ENCODE peak calls at places on chromosome 11, in five cellular contexts. One of them, this sample, is unnamed.

GRCh38 chr11:31711137-31711536 is 100.0 kb downstream of the PAX6 start:
- DNase-seq in choroid plexus epithelial cell: no peak
- DNase-seq in RWPE1: no peak
- DNase-seq in glutamatergic neuron: no peak
- DNase-seq in endothelial cell of umbilical vein: no peak
- DNase-seq in this sample: no peak

GRCh38 chr11:125263268-125263790 is 98.8 kb downstream of the PKNOX2 start:
- DNase-seq in glutamatergic neuron: peak
- DNase-seq in RWPE1: no peak
- DNase-seq in choroid plexus epithelial cell: peak
- DNase-seq in endothelial cell of umbilical vein: peak
- DNase-seq in this sample: no peak

GRCh38 chr11:15602779-15603178 is 488.1 kb downstream of the INSC start:
- DNase-seq in choroid plexus epithelial cell: no peak
- DNase-seq in RWPE1: no peak
- DNase-seq in glutamatergic neuron: no peak
- DNase-seq in endothelial cell of umbilical vein: no peak
- DNase-seq in this sample: no peak

GRCh38 chr11:77140231-77140959 is 12.3 kb downstream of the MYO7A start:
- DNase-seq in choroid plexus epithelial cell: peak
- DNase-seq in endothelial cell of umbilical vein: peak
- DNase-seq in RWPE1: no peak
- DNase-seq in glutamatergic neuron: no peak
- DNase-seq in this sample: no peak

GRCh38 chr11:76659672-76660532 is 10.6 kb downstream of the LRRC32 start:
- DNase-seq in RWPE1: no peak
- DNase-seq in endothelial cell of umbilical vein: no peak
- DNase-seq in choroid plexus epithelial cell: no peak
- DNase-seq in glutamatergic neuron: peak
- DNase-seq in this sample: no peak

GRCh38 chr11:97259884-97260283 is 870.1 kb downstream of the JRKL start:
- DNase-seq in endothelial cell of umbilical vein: no peak
- DNase-seq in glutamatergic neuron: no peak
- DNase-seq in RWPE1: no peak
- DNase-seq in choroid plexus epithelial cell: peak
- DNase-seq in this sample: no peak

GRCh38 chr11:93032580-93032979 is 63.1 kb downstream of the MTNR1B start:
- DNase-seq in endothelial cell of umbilical vein: no peak
- DNase-seq in choroid plexus epithelial cell: peak
- DNase-seq in glutamatergic neuron: no peak
- DNase-seq in RWPE1: no peak
- DNase-seq in this sample: no peak

GRCh38 chr11:46984987-46985386 is 48.4 kb downstream of the CSTPP1 start:
- DNase-seq in RWPE1: no peak
- DNase-seq in glutamatergic neuron: no peak
- DNase-seq in choroid plexus epithelial cell: no peak
- DNase-seq in endothelial cell of umbilical vein: no peak
- DNase-seq in this sample: no peak

GRCh38 chr11:20355221-20356219 is 8.0 kb upstream of the HTATIP2 start:
- DNase-seq in glutamatergic neuron: peak
- DNase-seq in endothelial cell of umbilical vein: peak
- DNase-seq in RWPE1: peak
- DNase-seq in choroid plexus epithelial cell: peak
- DNase-seq in this sample: peak

GRCh38 chr11:45176996-45177395 is 30.6 kb downstream of the PRDM11 start:
- DNase-seq in choroid plexus epithelial cell: no peak
- DNase-seq in RWPE1: no peak
- DNase-seq in glutamatergic neuron: no peak
- DNase-seq in endothelial cell of umbilical vein: no peak
- DNase-seq in this sample: no peak

GRCh38 chr11:973237-973636 is 47.6 kb downstream of the AP2A2 start:
- DNase-seq in choroid plexus epithelial cell: no peak
- DNase-seq in glutamatergic neuron: no peak
- DNase-seq in RWPE1: no peak
- DNase-seq in endothelial cell of umbilical vein: no peak
- DNase-seq in this sample: no peak

GRCh38 chr11:75439495-75440120 is 6.6 kb upstream of the KLHL35 start:
- DNase-seq in glutamatergic neuron: no peak
- DNase-seq in endothelial cell of umbilical vein: no peak
- DNase-seq in RWPE1: no peak
- DNase-seq in choroid plexus epithelial cell: no peak
- DNase-seq in this sample: no peak

GRCh38 chr11:26088391-26088790 is 243.5 kb upstream of the ANO3 start:
- DNase-seq in glutamatergic neuron: no peak
- DNase-seq in RWPE1: peak
- DNase-seq in choroid plexus epithelial cell: no peak
- DNase-seq in endothelial cell of umbilical vein: peak
- DNase-seq in this sample: no peak

GRCh38 chr11:21460082-21460481 is 732.8 kb upstream of the ANO5 start:
- DNase-seq in endothelial cell of umbilical vein: no peak
- DNase-seq in glutamatergic neuron: no peak
- DNase-seq in RWPE1: no peak
- DNase-seq in choroid plexus epithelial cell: no peak
- DNase-seq in this sample: no peak

GRCh38 chr11:76184551-76184993 is 21.7 kb downstream of the WNT11 start:
- DNase-seq in glutamatergic neuron: peak
- DNase-seq in endothelial cell of umbilical vein: no peak
- DNase-seq in choroid plexus epithelial cell: no peak
- DNase-seq in RWPE1: no peak
- DNase-seq in this sample: no peak

GRCh38 chr11:101576536-101576935 is 7.3 kb downstream of the TRPC6 start:
- DNase-seq in endothelial cell of umbilical vein: no peak
- DNase-seq in glutamatergic neuron: no peak
- DNase-seq in RWPE1: no peak
- DNase-seq in choroid plexus epithelial cell: no peak
- DNase-seq in this sample: no peak

GRCh38 chr11:13260196-13260962 is 17.2 kb upstream of the BMAL1 start:
- DNase-seq in choroid plexus epithelial cell: no peak
- DNase-seq in glutamatergic neuron: no peak
- DNase-seq in endothelial cell of umbilical vein: no peak
- DNase-seq in RWPE1: peak
- DNase-seq in this sample: no peak

GRCh38 chr11:72036687-72037086 is 38.0 kb downstream of the IL18BP start:
- DNase-seq in RWPE1: no peak
- DNase-seq in endothelial cell of umbilical vein: no peak
- DNase-seq in glutamatergic neuron: no peak
- DNase-seq in choroid plexus epithelial cell: no peak
- DNase-seq in this sample: no peak

GRCh38 chr11:1050581-1051355 is 14.2 kb upstream of the MUC6 start:
- DNase-seq in RWPE1: peak
- DNase-seq in endothelial cell of umbilical vein: peak
- DNase-seq in glutamatergic neuron: peak
- DNase-seq in choroid plexus epithelial cell: peak
- DNase-seq in this sample: peak

GRCh38 chr11:123587044-123587443 is 67.4 kb downstream of the SCN3B start:
- DNase-seq in RWPE1: no peak
- DNase-seq in choroid plexus epithelial cell: no peak
- DNase-seq in glutamatergic neuron: no peak
- DNase-seq in endothelial cell of umbilical vein: peak
- DNase-seq in this sample: no peak

GRCh38 chr11:19628018-19628417 is 84.6 kb upstream of the NAV2 start:
- DNase-seq in choroid plexus epithelial cell: no peak
- DNase-seq in glutamatergic neuron: no peak
- DNase-seq in endothelial cell of umbilical vein: peak
- DNase-seq in RWPE1: peak
- DNase-seq in this sample: no peak

GRCh38 chr11:623999-624704 is 603 bp downstream of the CDHR5 start:
- DNase-seq in glutamatergic neuron: no peak
- DNase-seq in RWPE1: peak
- DNase-seq in choroid plexus epithelial cell: no peak
- DNase-seq in endothelial cell of umbilical vein: no peak
- DNase-seq in this sample: no peak

GRCh38 chr11:46345131-46345597 is 2.1 kb upstream of the DGKZ start:
- DNase-seq in choroid plexus epithelial cell: no peak
- DNase-seq in RWPE1: peak
- DNase-seq in glutamatergic neuron: peak
- DNase-seq in endothelial cell of umbilical vein: peak
- DNase-seq in this sample: peak

GRCh38 chr11:92489831-92490399 is 265.3 kb downstream of the FAT3 start:
- DNase-seq in endothelial cell of umbilical vein: no peak
- DNase-seq in glutamatergic neuron: no peak
- DNase-seq in RWPE1: no peak
- DNase-seq in choroid plexus epithelial cell: no peak
- DNase-seq in this sample: no peak

GRCh38 chr11:2401436-2401984 is 960 bp downstream of the TSSC4 start:
- DNase-seq in choroid plexus epithelial cell: no peak
- DNase-seq in glutamatergic neuron: no peak
- DNase-seq in endothelial cell of umbilical vein: no peak
- DNase-seq in RWPE1: no peak
- DNase-seq in this sample: no peak
- TF ChIP-seq CTCF in choroid plexus epithelial cell: no peak
- TF ChIP-seq CTCF in glutamatergic neuron: no peak
- TF ChIP-seq CTCF in endothelial cell of umbilical vein: no peak
- TF ChIP-seq CTCF in RWPE1: no peak
- TF ChIP-seq CTCF in this sample: no peak

GRCh38 chr11:66688561-66689534 is 11.2 kb upstream of the RBM4B start:
- DNase-seq in RWPE1: no peak
- DNase-seq in endothelial cell of umbilical vein: no peak
- DNase-seq in glutamatergic neuron: no peak
- DNase-seq in choroid plexus epithelial cell: no peak
- DNase-seq in this sample: peak

GRCh38 chr11:66685276-66686099 is 7.8 kb upstream of the RBM4B start:
- DNase-seq in glutamatergic neuron: no peak
- DNase-seq in RWPE1: no peak
- DNase-seq in choroid plexus epithelial cell: no peak
- DNase-seq in endothelial cell of umbilical vein: no peak
- DNase-seq in this sample: no peak

GRCh38 chr11:66687831-66688281 is 10.2 kb upstream of the RBM4B start:
- DNase-seq in glutamatergic neuron: no peak
- DNase-seq in endothelial cell of umbilical vein: no peak
- DNase-seq in choroid plexus epithelial cell: no peak
- DNase-seq in RWPE1: no peak
- DNase-seq in this sample: no peak

GRCh38 chr11:66686100-66686785 is 8.6 kb upstream of the RBM4B start:
- DNase-seq in RWPE1: peak
- DNase-seq in choroid plexus epithelial cell: no peak
- DNase-seq in endothelial cell of umbilical vein: no peak
- DNase-seq in glutamatergic neuron: no peak
- DNase-seq in this sample: no peak

GRCh38 chr11:66686801-66687750 is 9.4 kb upstream of the RBM4B start:
- DNase-seq in choroid plexus epithelial cell: no peak
- DNase-seq in endothelial cell of umbilical vein: no peak
- DNase-seq in glutamatergic neuron: no peak
- DNase-seq in RWPE1: peak
- DNase-seq in this sample: no peak
- TF ChIP-seq CTCF in choroid plexus epithelial cell: no peak
- TF ChIP-seq CTCF in endothelial cell of umbilical vein: no peak
- TF ChIP-seq CTCF in glutamatergic neuron: no peak
- TF ChIP-seq CTCF in RWPE1: no peak
- TF ChIP-seq CTCF in this sample: no peak

GRCh38 chr11:84390441-84391078 is 1104.4 kb upstream of the CCDC90B start:
- DNase-seq in endothelial cell of umbilical vein: no peak
- DNase-seq in RWPE1: peak
- DNase-seq in glutamatergic neuron: no peak
- DNase-seq in choroid plexus epithelial cell: peak
- DNase-seq in this sample: no peak
- TF ChIP-seq CTCF in endothelial cell of umbilical vein: no peak
- TF ChIP-seq CTCF in RWPE1: no peak
- TF ChIP-seq CTCF in glutamatergic neuron: no peak
- TF ChIP-seq CTCF in choroid plexus epithelial cell: no peak
- TF ChIP-seq CTCF in this sample: peak

GRCh38 chr11:17504330-17505107 is 27.9 kb upstream of the ABCC8 start:
- DNase-seq in endothelial cell of umbilical vein: peak
- DNase-seq in RWPE1: peak
- DNase-seq in choroid plexus epithelial cell: peak
- DNase-seq in glutamatergic neuron: peak
- DNase-seq in this sample: peak
- TF ChIP-seq CTCF in endothelial cell of umbilical vein: peak
- TF ChIP-seq CTCF in RWPE1: peak
- TF ChIP-seq CTCF in choroid plexus epithelial cell: peak
- TF ChIP-seq CTCF in glutamatergic neuron: peak
- TF ChIP-seq CTCF in this sample: peak

GRCh38 chr11:64879226-64879900 is 942 bp upstream of the EHD1 start:
- DNase-seq in RWPE1: no peak
- DNase-seq in choroid plexus epithelial cell: no peak
- DNase-seq in glutamatergic neuron: no peak
- DNase-seq in endothelial cell of umbilical vein: peak
- DNase-seq in this sample: peak

GRCh38 chr11:64877390-64878222 is 815 bp downstream of the EHD1 start:
- DNase-seq in choroid plexus epithelial cell: no peak
- DNase-seq in RWPE1: no peak
- DNase-seq in endothelial cell of umbilical vein: peak
- DNase-seq in glutamatergic neuron: no peak
- DNase-seq in this sample: peak

GRCh38 chr11:64878223-64878493 is 263 bp downstream of the EHD1 start:
- DNase-seq in RWPE1: no peak
- DNase-seq in endothelial cell of umbilical vein: no peak
- DNase-seq in glutamatergic neuron: no peak
- DNase-seq in choroid plexus epithelial cell: no peak
- DNase-seq in this sample: no peak

GRCh38 chr11:64880240-64881001 is 2.0 kb upstream of the EHD1 start:
- DNase-seq in glutamatergic neuron: no peak
- DNase-seq in endothelial cell of umbilical vein: no peak
- DNase-seq in RWPE1: no peak
- DNase-seq in choroid plexus epithelial cell: no peak
- DNase-seq in this sample: no peak

GRCh38 chr11:64878494-64879225 is at the start of gene EHD1:
- DNase-seq in endothelial cell of umbilical vein: peak
- DNase-seq in RWPE1: peak
- DNase-seq in choroid plexus epithelial cell: peak
- DNase-seq in glutamatergic neuron: peak
- DNase-seq in this sample: peak
- TF ChIP-seq CTCF in endothelial cell of umbilical vein: peak
- TF ChIP-seq CTCF in RWPE1: peak
- TF ChIP-seq CTCF in choroid plexus epithelial cell: peak
- TF ChIP-seq CTCF in glutamatergic neuron: no peak
- TF ChIP-seq CTCF in this sample: peak

GRCh38 chr11:24386551-24387404 is 110.1 kb upstream of the LUZP2 start:
- DNase-seq in choroid plexus epithelial cell: peak
- DNase-seq in RWPE1: peak
- DNase-seq in endothelial cell of umbilical vein: peak
- DNase-seq in glutamatergic neuron: no peak
- DNase-seq in this sample: no peak
- TF ChIP-seq CTCF in choroid plexus epithelial cell: peak
- TF ChIP-seq CTCF in RWPE1: no peak
- TF ChIP-seq CTCF in endothelial cell of umbilical vein: peak
- TF ChIP-seq CTCF in glutamatergic neuron: peak
- TF ChIP-seq CTCF in this sample: peak

DNA sequence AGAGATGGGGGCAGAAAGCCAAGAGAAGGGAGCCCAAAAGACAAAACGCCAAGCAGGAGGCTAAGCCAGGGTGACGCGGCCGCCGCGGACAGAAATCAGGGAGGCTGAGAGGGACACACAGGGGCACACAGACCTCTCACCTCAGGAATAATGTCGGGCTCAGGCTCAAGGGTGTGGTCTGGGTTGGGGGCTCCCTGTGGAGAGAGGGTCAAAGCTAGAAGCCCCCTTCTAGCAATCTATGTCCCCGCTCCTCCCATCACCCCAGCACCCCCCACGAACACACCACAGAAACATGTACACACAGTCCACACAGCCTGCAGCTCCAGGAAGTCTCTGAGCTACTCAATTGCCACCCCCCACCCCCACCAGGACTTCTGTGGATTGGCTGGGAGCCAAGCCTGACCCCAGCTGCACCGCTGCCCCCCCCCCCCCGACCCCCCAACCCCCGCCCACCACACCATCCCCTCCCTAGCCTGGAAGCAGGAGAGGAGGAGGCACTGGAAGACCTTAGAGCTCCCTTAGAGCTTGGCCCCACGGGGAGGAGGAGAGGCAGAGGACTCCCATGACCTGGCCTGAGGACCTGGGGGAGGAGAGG is 6.9 kb downstream of the BCL9L start:
- DNase-seq in glutamatergic neuron: no peak
- DNase-seq in choroid plexus epithelial cell: peak
- DNase-seq in endothelial cell of umbilical vein: no peak
- DNase-seq in RWPE1: no peak
- DNase-seq in this sample: no peak
- TF ChIP-seq CTCF in glutamatergic neuron: no peak
- TF ChIP-seq CTCF in choroid plexus epithelial cell: no peak
- TF ChIP-seq CTCF in endothelial cell of umbilical vein: no peak
- TF ChIP-seq CTCF in RWPE1: no peak
- TF ChIP-seq CTCF in this sample: no peak